ENCODE peak calls at places on chromosomes 4 and X, in seven cellular contexts. D is amniotic stem cell; P is cerebellum; V is DMS153; A is naive thymus-derived CD4-positive, alpha-beta T cell; T is brain microvascular endothelial cell; M is substantia nigra. L is an unnamed sample.
A peak's percentile ranks its signal among the peaks of the same experiment; 100 is the strongest.

GRCh38 chr4:99863804-99864203 is 30.4 kb downstream of the LAMTOR3 start:
- DNase-seq in D (no peak), P (no peak), V (no peak), A (no peak), T (peak; percentile 41), M (no peak), L (no peak)

GRCh38 chr4:127203561-127204260 is 429.0 kb upstream of the INTU start:
- DNase-seq in D (peak; percentile 61), P (no peak), V (no peak), A (no peak), T (peak; percentile 64), M (no peak), L (no peak)

GRCh38 chrX:46978341-46979291 is 66.4 kb downstream of the JADE3 start:
- DNase-seq in D (peak; percentile 1), P (peak; percentile 1), V (no peak), A (peak; percentile 49), T (peak; percentile 84), M (peak; percentile 22), L (peak; percentile 85)

GRCh38 chr4:173766231-173766630 is 236.2 kb upstream of the HAND2 start:
- DNase-seq in D (no peak), P (no peak), V (no peak), A (no peak), T (no peak), M (no peak), L (no peak)

GRCh38 chr4:55397024-55397520 is 1.3 kb downstream of the TMEM165 start:
- DNase-seq in D (no peak), P (no peak), V (no peak), A (no peak), T (no peak), M (no peak), L (no peak)

GRCh38 chrX:17496407-17496806 is 121.4 kb downstream of the NHS start:
- DNase-seq in D (no peak), P (peak; percentile 3), V (peak; percentile 39), A (no peak), T (no peak), M (no peak), L (no peak)

GRCh38 chr4:6910340-6910959 is 824 bp downstream of the TBC1D14 start:
- DNase-seq in D (no peak), P (no peak), V (no peak), A (no peak), T (no peak), M (no peak), L (no peak)

GRCh38 chr4:139609647-139610046 is 53.6 kb upstream of the SETD7 start:
- DNase-seq in D (no peak), P (no peak), V (no peak), A (no peak), T (peak; percentile 61), M (no peak), L (no peak)

GRCh38 chr4:77045490-77045889 is 30.3 kb downstream of the CCNI start:
- DNase-seq in D (no peak), P (no peak), V (no peak), A (no peak), T (no peak), M (no peak), L (no peak)

GRCh38 chrX:46456125-46456922 is 88.9 kb downstream of the ZNF674 start:
- DNase-seq in D (no peak), P (no peak), V (peak; percentile 0), A (no peak), T (no peak), M (no peak), L (no peak)

GRCh38 chr4:2694691-2695090 is 61.4 kb downstream of the TNIP2 start:
- DNase-seq in D (no peak), P (no peak), V (no peak), A (no peak), T (peak; percentile 93), M (no peak), L (no peak)

GRCh38 chr4:168197926-168198325 is 105.6 kb downstream of the ANXA10 start:
- DNase-seq in D (no peak), P (no peak), V (no peak), A (no peak), T (no peak), M (no peak), L (no peak)

L was measured in cardiac septum.